ENCODE peak calls at places on chromosome 11, in five cellular contexts. M is IMR-90, Q is body of pancreas, V is tibial nerve, D is uterus. R is an unnamed sample. For H3K4me1, the result is how much of the 10 kb centered on the place peaks cover.

GRCh38 chr11:42778193-42778592 is 533.6 kb upstream of the API5 start:
- DNase-seq in M (no peak), Q (no peak), V (no peak), D (no peak), R (no peak)

GRCh38 chr11:10622957-10623787 is 54.7 kb upstream of the LYVE1 start:
- DNase-seq in M (no peak), Q (no peak), V (no peak), D (no peak), R (no peak)

GRCh38 chr11:58578635-58579191 is at the start of gene ZFP91:
- DNase-seq in M (peak), Q (peak), V (peak), D (peak), R (peak)

GRCh38 chr11:133790995-133791394 is 54.3 kb downstream of the SPATA19 start:
- DNase-seq in M (no peak), Q (no peak), V (no peak), D (no peak), R (no peak)

GRCh38 chr11:126280595-126280994 is 2.3 kb upstream of the TIRAP start:
- DNase-seq in M (no peak), Q (no peak), V (no peak), D (no peak), R (no peak)

GRCh38 chr11:75954039-75954438 is 139.0 kb downstream of the UVRAG start:
- DNase-seq in M (no peak), Q (no peak), V (no peak), D (no peak), R (no peak)

GRCh38 chr11:12270817-12271216 is 106.6 kb upstream of the PARVA start:
- DNase-seq in M (no peak), Q (no peak), V (no peak), D (no peak), R (no peak)

GRCh38 chr11:19351426-19351825 is 110.7 kb upstream of the E2F8 start:
- DNase-seq in M (no peak), Q (no peak), V (no peak), D (no peak), R (no peak)

GRCh38 chr11:73382183-73382582 is 6.0 kb downstream of the RELT start:
- DNase-seq in M (no peak), Q (no peak), V (no peak), D (no peak), R (no peak)

GRCh38 chr11:117924631-117925170 is 4.5 kb downstream of the TMPRSS13 start:
- DNase-seq in M (no peak), Q (no peak), V (no peak), D (no peak), R (no peak)

GRCh38 chr11:73797457-73797856 is 9.8 kb downstream of the MRPL48 start:
- DNase-seq in M (no peak), Q (peak), V (no peak), D (no peak), R (no peak)

GRCh38 chr11:123062892-123063395 is 1.0 kb upstream of the HSPA8 start:
- DNase-seq in M (peak), Q (no peak), V (no peak), D (no peak), R (no peak)

GRCh38 chr11:10452211-10452767 is 2.8 kb upstream of the AMPD3 start:
- DNase-seq in M (peak), Q (no peak), V (no peak), D (no peak), R (no peak)

GRCh38 chr11:112718483-112718882 is 242.7 kb upstream of the NCAM1 start:
- DNase-seq in M (no peak), Q (no peak), V (no peak), D (no peak), R (no peak)

GRCh38 chr11:57321996-57322880 is 2.5 kb downstream of the TNKS1BP1 start:
- DNase-seq in M (peak), Q (peak), V (peak), D (peak), R (peak)

GRCh38 chr11:103946793-103947565 is 89.5 kb upstream of the DDI1 start:
- DNase-seq in M (peak), Q (no peak), V (no peak), D (no peak), R (no peak)

GRCh38 chr11:29962243-29962642 is 54.6 kb downstream of the KCNA4 start:
- DNase-seq in M (no peak), Q (no peak), V (no peak), D (no peak), R (no peak)

GRCh38 chr11:117419915-117420485 is 92.3 kb downstream of the CEP164 start:
- DNase-seq in M (no peak), Q (no peak), V (no peak), D (no peak), R (peak)

GRCh38 chr11:3879967-3880542 is 24.6 kb downstream of the STIM1 start:
- DNase-seq in M (no peak), Q (peak), V (no peak), D (no peak), R (no peak)
- H3K4me1 ChIP-seq in M (under half), Q (under half), V (under half), D (under half), R (under half)

GRCh38 chr11:119000906-119001305 is 3.0 kb downstream of the CENATAC start:
- DNase-seq in M (peak), Q (no peak), V (no peak), D (no peak), R (no peak)

GRCh38 chr11:118998388-118998717 is 415 bp downstream of the CENATAC start:
- DNase-seq in M (no peak), Q (no peak), V (no peak), D (no peak), R (no peak)

GRCh38 chr11:118996926-118997626 is 862 bp upstream of the CENATAC start:
- DNase-seq in M (peak), Q (no peak), V (no peak), D (no peak), R (no peak)

GRCh38 chr11:118997627-118998387 is at the start of gene CENATAC:
- DNase-seq in M (peak), Q (peak), V (peak), D (peak), R (peak)

GRCh38 chr11:118998822-118999221 is 884 bp downstream of the CENATAC start:
- DNase-seq in M (peak), Q (no peak), V (no peak), D (no peak), R (no peak)
- TF ChIP-seq POLR2A in M (no peak), Q (no peak), V (no peak), D (no peak), R (no peak)

GRCh38 chr11:101306721-101307120 is 177.1 kb upstream of the PGR start:
- DNase-seq in M (no peak), Q (no peak), V (no peak), D (no peak), R (no peak)
- H3K4me1 ChIP-seq in M (under half), Q (under half), V (under half), D (under half), R (under half)

GRCh38 chr11:1863352-1864215 is 10.7 kb downstream of the LSP1 start:
- DNase-seq in M (peak), Q (peak), V (peak), D (peak), R (peak)

GRCh38 chr11:1860108-1860507 is 7.2 kb downstream of the LSP1 start:
- DNase-seq in M (no peak), Q (no peak), V (no peak), D (no peak), R (no peak)

GRCh38 chr11:1862588-1863351 is 9.9 kb downstream of the LSP1 start:
- DNase-seq in M (no peak), Q (no peak), V (no peak), D (no peak), R (no peak)

GRCh38 chr11:1864216-1864615 is 11.3 kb downstream of the LSP1 start:
- DNase-seq in M (no peak), Q (no peak), V (no peak), D (no peak), R (no peak)

DNA sequence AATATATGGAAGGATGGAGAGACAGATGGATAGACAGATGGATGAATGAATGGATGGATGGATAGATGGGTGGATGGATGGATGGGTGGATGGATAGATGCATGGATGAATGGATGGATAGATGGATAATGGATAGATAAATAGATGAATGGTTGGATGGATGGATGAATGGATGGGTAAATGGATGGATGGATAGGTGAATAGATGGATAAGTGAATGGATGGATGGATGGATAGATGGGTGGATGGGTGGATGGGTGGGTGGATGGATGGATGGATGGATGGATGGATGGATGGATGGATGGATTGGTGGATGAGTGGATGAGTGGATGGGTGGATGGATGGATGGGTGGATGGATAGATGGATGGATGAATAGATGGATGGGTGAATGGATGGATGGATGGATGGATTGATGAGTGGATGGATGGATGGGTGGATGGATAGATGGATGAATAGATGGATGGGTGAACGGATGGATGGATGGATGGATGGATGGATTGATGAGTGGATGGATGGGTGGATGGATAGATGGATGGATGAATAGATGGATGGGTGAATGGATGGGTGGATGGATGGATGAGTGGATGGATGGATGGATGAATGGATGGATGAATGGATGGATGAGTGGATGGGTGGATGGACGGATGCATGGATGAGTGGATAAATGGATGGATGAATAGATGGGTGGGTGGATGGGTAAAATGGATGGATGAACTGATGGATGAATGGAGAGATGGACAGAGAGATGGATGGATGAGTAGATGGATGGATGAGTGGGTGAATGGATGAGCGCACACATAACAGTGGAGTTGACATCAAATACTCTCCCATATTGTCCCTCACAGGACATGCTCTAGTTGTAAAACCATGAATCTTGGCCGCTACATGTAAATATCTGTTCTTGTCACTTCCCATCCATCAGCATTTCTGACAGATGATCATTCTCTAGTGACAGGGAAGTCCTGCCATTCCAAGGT is 8.8 kb downstream of the LSP1 start:
- DNase-seq in M (no peak), Q (no peak), V (no peak), D (no peak), R (no peak)
- TF ChIP-seq POLR2A in M (no peak), Q (no peak), V (no peak), D (no peak), R (no peak)

GRCh38 chr11:64778473-64779298 is at the start of gene SF1:
- DNase-seq in M (peak), Q (peak), V (peak), D (peak), R (peak)

GRCh38 chr11:64778223-64778472 is 194 bp downstream of the SF1 start:
- DNase-seq in M (no peak), Q (no peak), V (no peak), D (no peak), R (no peak)

GRCh38 chr11:64776425-64776824 is 1.9 kb downstream of the SF1 start:
- DNase-seq in M (no peak), Q (no peak), V (no peak), D (no peak), R (no peak)

GRCh38 chr11:64777449-64778222 is 706 bp downstream of the SF1 start:
- DNase-seq in M (peak), Q (peak), V (peak), D (peak), R (peak)

DNA sequence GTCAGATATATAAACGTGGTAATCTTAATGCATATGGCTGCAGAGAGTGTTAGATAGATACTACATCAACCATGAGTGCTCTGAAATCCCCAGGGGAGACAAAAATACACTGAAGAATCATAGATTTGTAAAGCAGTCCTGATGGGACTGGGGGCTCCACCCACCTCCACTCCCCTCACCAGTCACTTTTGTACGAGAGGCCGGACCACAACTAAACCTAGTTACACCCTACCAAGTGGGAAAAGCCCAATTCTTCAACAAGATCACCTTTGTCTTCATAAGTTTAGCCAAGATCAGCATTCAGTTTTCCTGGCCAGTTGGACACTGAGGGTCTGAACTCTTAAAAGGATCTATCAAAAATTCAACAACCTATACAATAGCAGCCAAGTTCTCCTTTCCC is 1.5 kb downstream of the SF1 start:
- DNase-seq in M (no peak), Q (no peak), V (no peak), D (no peak), R (no peak)
- H3K4me1 ChIP-seq in M (under half), Q (under half), V (under half), D (under half), R (under half)

GRCh38 chr11:61844909-61845565 is 16.9 kb downstream of the FADS2 start:
- DNase-seq in M (no peak), Q (no peak), V (no peak), D (no peak), R (no peak)
- TF ChIP-seq POLR2A in M (no peak), Q (no peak), V (no peak), D (no peak), R (no peak)

DNA sequence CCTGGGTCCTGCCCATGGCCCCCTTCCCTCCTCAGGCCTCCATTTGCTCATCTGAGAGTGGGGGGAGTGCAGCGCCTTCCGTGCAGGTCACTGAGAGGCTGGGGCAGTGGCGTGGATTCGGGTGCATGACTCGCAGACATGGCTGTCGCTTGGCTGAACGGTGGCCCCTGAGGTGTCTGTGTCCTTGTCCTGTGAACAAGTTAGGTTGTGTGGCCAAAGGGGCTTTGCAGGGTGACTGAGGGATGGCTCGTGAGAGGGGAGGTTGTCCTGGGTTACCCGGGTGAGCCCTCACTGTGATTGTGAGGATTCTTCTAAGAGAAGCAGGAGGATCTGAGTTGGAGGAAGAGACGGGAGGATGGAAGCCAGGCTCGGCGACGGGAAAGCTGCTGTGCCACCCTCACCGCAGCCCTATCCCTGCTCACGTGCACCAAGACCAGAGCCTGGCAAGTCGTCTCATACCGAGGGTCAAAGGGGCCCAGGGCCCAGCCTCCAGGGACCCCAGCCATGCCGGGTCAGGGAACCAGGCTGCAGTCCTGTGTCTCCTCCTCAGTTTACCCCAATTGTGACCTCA is 79.1 kb downstream of the KCNQ1 start:
- DNase-seq in M (no peak), Q (no peak), V (no peak), D (peak), R (peak)
- H3K4me1 ChIP-seq in M (under half), Q (under half), V (under half), D (under half), R (under half)